ENCODE peak calls at places on chromosomes 12 and 14, in eight cellular contexts. D is tibial nerve, X is GM23248, T is mesenchymal stem cell, H is adrenal gland, P is right cardiac atrium, J is Peyer's patch, O is small intestine. S is an unnamed sample. For H3K27me3, the result is how much of the 10 kb centered on the place peaks cover.

GRCh38 chr12:104303538-104304151 is at the start of gene EID3:
- DNase-seq in X (peak), T (peak), J (peak), O (peak), H (peak), P (peak), D (peak), S (peak)

GRCh38 chr14:85604671-85605070 is 74.7 kb downstream of the FLRT2 start:
- DNase-seq in O (no peak), X (no peak), T (no peak), H (no peak), P (no peak), D (no peak), J (no peak), S (no peak)

GRCh38 chr14:34003691-34004090 is 52.8 kb upstream of the EGLN3 start:
- DNase-seq in P (no peak), D (no peak), O (no peak), J (no peak), H (no peak), T (no peak), X (peak), S (no peak)

GRCh38 chr12:98509063-98509462 is 6.3 kb upstream of the TMPO start:
- DNase-seq in J (no peak), O (no peak), X (no peak), H (no peak), D (no peak), P (no peak), T (no peak), S (no peak)

GRCh38 chr12:34124608-34125007 is 102.3 kb downstream of the ALG10 start:
- DNase-seq in O (no peak), T (no peak), P (no peak), D (no peak), H (no peak), J (no peak), X (no peak), S (no peak)

GRCh38 chr12:57236925-57237652 is 7.6 kb downstream of the SHMT2 start:
- DNase-seq in D (no peak), X (peak), H (no peak), T (peak), J (no peak), O (no peak), P (peak), S (peak)

GRCh38 chr14:85415015-85415712 is 114.8 kb upstream of the FLRT2 start:
- DNase-seq in O (peak), T (peak), J (no peak), X (peak), H (peak), D (peak), P (peak), S (peak)

GRCh38 chr12:66290716-66291200 is 11.5 kb upstream of the HELB start:
- DNase-seq in P (no peak), O (peak), T (no peak), H (no peak), J (no peak), D (no peak), X (no peak), S (no peak)

GRCh38 chr14:63375772-63376171 is 57.0 kb upstream of the GPHB5 start:
- DNase-seq in D (no peak), J (no peak), T (peak), H (no peak), X (peak), P (no peak), O (no peak), S (no peak)

GRCh38 chr14:89503458-89503996 is 86.5 kb upstream of the FOXN3 start:
- DNase-seq in D (no peak), O (no peak), H (no peak), T (no peak), J (no peak), P (no peak), X (no peak), S (no peak)

GRCh38 chr14:61368061-61368710 is 46.8 kb downstream of the PRKCH start:
- DNase-seq in D (no peak), O (no peak), T (no peak), H (no peak), P (no peak), X (no peak), J (no peak), S (no peak)

GRCh38 chr12:125371023-125371422 is 305.8 kb downstream of the AACS start:
- DNase-seq in D (no peak), T (no peak), X (no peak), J (no peak), O (no peak), P (no peak), H (no peak), S (no peak)

GRCh38 chr12:5456025-5456424 is 24.1 kb downstream of the NTF3 start:
- DNase-seq in H (no peak), T (no peak), O (no peak), X (no peak), J (no peak), P (no peak), D (no peak), S (no peak)

GRCh38 chr14:96279564-96279963 is 23.6 kb downstream of the BDKRB1 start:
- DNase-seq in T (no peak), J (no peak), H (no peak), X (no peak), D (no peak), O (no peak), P (no peak), S (no peak)

GRCh38 chr12:19018302-19018980 is 111.1 kb upstream of the PLEKHA5 start:
- DNase-seq in J (no peak), O (no peak), P (no peak), D (no peak), X (peak), T (peak), H (no peak), S (no peak)

GRCh38 chr14:58572092-58572853 is 65.5 kb upstream of the DACT1 start:
- DNase-seq in J (no peak), D (no peak), H (no peak), O (no peak), X (peak), P (no peak), T (peak), S (peak)

GRCh38 chr12:42299392-42300308 is 26.2 kb downstream of the ZCRB1 start:
- DNase-seq in P (no peak), J (no peak), D (no peak), T (peak), X (peak), H (no peak), O (no peak), S (no peak)

GRCh38 chr12:5395443-5396401 is 36.2 kb upstream of the NTF3 start:
- DNase-seq in X (no peak), H (no peak), P (peak), T (no peak), D (no peak), O (peak), J (no peak), S (no peak)

GRCh38 chr14:95507701-95508103 is 8.7 kb downstream of the SYNE3 start:
- DNase-seq in X (peak), D (no peak), T (peak), J (no peak), P (no peak), O (no peak), H (peak), S (no peak)

GRCh38 chr12:101773560-101774206 is 34.4 kb upstream of the SYCP3 start:
- DNase-seq in H (peak), D (peak), O (peak), T (peak), J (peak), X (peak), P (peak), S (peak)

GRCh38 chr12:122997343-122998250 is 17.1 kb downstream of the ARL6IP4 start:
- DNase-seq in X (no peak), D (no peak), J (no peak), H (no peak), P (peak), O (no peak), T (no peak), S (no peak)

GRCh38 chr14:79701371-79701770 is 509.9 kb downstream of the DIO2 start:
- DNase-seq in J (no peak), P (no peak), O (no peak), X (no peak), T (no peak), D (no peak), H (no peak), S (no peak)

GRCh38 chr12:76704693-76705092 is 59.2 kb upstream of the ZDHHC17 start:
- DNase-seq in P (no peak), D (no peak), H (no peak), J (no peak), X (no peak), O (no peak), T (no peak), S (no peak)

GRCh38 chr12:48999371-49000131 is at the start of gene DDN:
- DNase-seq in J (no peak), D (no peak), P (peak), T (peak), X (peak), O (no peak), H (peak), S (peak)

GRCh38 chr12:87227157-87227556 is 802.0 kb downstream of the C12orf50 start:
- DNase-seq in H (no peak), D (no peak), P (no peak), O (no peak), T (no peak), X (peak), J (no peak), S (no peak)

GRCh38 chr12:8499616-8500015 is 13.7 kb upstream of the CLEC4D start:
- DNase-seq in D (no peak), X (no peak), T (no peak), O (no peak), J (no peak), P (no peak), H (no peak), S (no peak)

GRCh38 chr12:10559241-10559640 is 53.6 kb downstream of the EIF2S3B start:
- DNase-seq in J (no peak), T (no peak), X (no peak), P (no peak), O (peak), H (no peak), D (no peak), S (no peak)

GRCh38 chr12:120761581-120761980 is 36.0 kb downstream of the ACADS start:
- DNase-seq in P (no peak), O (no peak), D (no peak), J (no peak), T (peak), H (no peak), X (no peak), S (no peak)

GRCh38 chr12:65492997-65493892 is 214.8 kb downstream of the MSRB3 start:
- DNase-seq in X (no peak), D (no peak), H (no peak), J (no peak), T (peak), O (no peak), P (no peak), S (no peak)

DNA sequence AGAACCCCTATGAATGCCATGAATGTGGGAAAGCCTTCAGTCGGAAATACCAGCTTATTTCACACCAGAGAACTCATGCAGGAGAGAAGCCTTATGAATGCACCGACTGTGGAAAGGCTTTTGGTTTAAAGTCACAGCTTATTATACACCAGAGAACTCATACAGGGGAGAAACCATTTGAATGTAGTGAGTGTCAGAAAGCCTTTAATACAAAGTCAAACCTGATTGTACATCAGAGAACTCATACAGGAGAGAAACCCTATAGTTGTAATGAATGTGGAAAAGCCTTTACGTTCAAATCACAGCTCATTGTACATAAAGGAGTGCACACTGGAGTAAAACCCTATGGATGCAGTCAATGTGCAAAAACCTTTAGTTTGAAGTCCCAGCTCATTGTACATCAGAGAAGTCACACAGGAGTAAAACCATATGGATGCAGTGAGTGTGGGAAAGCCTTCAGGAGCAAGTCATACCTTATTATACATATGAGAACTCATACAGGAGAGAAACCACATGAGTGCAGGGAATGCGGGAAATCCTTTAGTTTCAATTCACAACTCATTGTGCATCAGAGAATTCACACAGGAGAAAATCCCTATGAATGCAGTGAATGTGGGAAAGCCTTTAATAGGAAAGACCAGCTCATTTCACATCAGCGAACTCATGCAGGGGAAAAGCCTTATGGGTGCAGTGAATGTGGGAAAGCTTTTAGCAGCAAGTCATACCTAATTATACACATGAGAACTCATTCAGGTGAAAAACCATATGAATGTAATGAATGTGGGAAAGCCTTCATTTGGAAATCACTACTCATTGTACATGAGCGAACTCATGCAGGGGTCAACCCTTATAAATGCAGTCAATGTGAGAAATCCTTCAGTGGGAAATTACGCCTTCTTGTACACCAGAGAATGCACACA is 22.3 kb downstream of the ZNF268 start:
- DNase-seq in J (no peak), D (no peak), O (no peak), H (no peak), T (no peak), P (no peak), X (peak), S (no peak)
- H3K4me3 ChIP-seq in J (no peak), D (no peak), O (no peak), H (peak), T (peak), P (peak), X (peak), S (no peak)

DNA sequence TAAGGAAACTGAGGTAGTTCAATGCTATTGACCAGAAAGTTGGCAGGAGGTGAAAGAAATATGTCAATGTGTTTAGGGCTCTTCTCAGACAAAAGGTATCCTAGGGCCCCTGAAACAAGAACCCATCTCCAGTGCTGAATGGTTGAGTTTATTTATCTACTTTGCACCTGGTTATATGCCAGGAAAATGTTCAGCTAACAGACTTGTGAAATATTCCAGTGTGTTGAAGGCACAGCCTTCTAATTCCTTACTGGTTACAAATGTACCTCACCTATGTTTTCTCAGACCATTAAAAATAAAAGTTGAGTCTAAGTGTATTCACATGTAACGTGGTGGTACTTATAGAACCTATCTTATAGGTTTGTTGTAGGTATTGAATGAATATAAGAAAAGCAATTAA is 511.7 kb upstream of the SEL1L start:
- DNase-seq in P (no peak), T (no peak), X (no peak), J (no peak), D (no peak), H (no peak), O (no peak), S (no peak)
- H3K27me3 ChIP-seq in P (under half), T (under half), X (under half), J (under half), D (under half), H (under half), O (under half), S (under half)

GRCh38 chr14:19799880-19800279 is 3.7 kb upstream of the OR4N2 start:
- DNase-seq in P (no peak), T (no peak), J (no peak), X (no peak), H (no peak), D (no peak), O (no peak), S (no peak)
- H3K4me3 ChIP-seq in P (no peak), T (no peak), J (no peak), X (no peak), H (no peak), D (no peak), O (no peak), S (no peak)

GRCh38 chr14:54335569-54336155 is 61.1 kb upstream of the CDKN3 start:
- DNase-seq in P (no peak), O (peak), T (no peak), J (no peak), H (no peak), D (no peak), X (no peak), S (no peak)
- H3K27me3 ChIP-seq in P (under half), O (under half), T (under half), J (under half), H (under half), D (under half), X (under half), S (under half)

DNA sequence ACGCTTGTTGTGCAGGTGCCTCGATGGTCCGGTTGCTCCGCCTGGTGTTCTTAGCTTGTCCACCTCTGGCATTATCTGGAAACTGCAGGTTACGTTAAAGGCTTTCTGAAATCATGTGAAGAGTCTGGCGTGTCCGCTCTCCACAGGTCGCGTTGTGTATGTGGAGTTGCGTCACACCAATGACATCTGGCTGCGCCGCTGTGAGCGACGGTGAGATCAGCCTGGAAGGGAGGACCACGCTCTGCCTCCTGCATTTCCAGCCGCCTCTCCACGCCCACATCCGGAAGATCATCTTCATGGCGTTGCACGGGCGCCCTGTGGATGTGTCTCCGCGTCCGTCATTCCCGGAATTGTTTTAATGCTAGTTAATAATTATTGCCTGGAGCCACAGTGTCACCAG is 50.6 kb upstream of the GALNT9 start:
- DNase-seq in T (no peak), H (no peak), D (no peak), O (no peak), X (no peak), P (peak), J (no peak), S (no peak)
- H3K4me3 ChIP-seq in T (no peak), H (no peak), D (no peak), O (no peak), X (no peak), P (no peak), J (no peak), S (no peak)

GRCh38 chr12:51864701-51865469 is 16.4 kb upstream of the FIGNL2 start:
- DNase-seq in P (no peak), X (no peak), D (no peak), H (no peak), J (no peak), O (no peak), T (no peak), S (peak)
- H3K27me3 ChIP-seq in P (under half), X (under half), D (under half), H (under half), J (under half), O (under half), T (half or more), S (under half)